ENCODE peak calls at places on chromosome 22, in five cellular contexts. H, Y, T, W and V are unnamed samples.
A peak's percentile ranks its signal among the peaks of the same experiment; 100 is the strongest.

GRCh38 chr22:45187891-45188290 is 24.2 kb downstream of the NUP50 start:
- DNase-seq in W (no peak), Y (no peak), H (no peak), T (no peak), V (no peak)

GRCh38 chr22:36009085-36009484 is 19.5 kb downstream of the RBFOX2 start:
- DNase-seq in W (no peak), T (no peak), H (peak; percentile 66), Y (no peak), V (no peak)

GRCh38 chr22:47355388-47355725 is 592.9 kb downstream of the TBC1D22A start:
- DNase-seq in H (no peak), W (no peak), Y (no peak), T (no peak), V (no peak)

GRCh38 chr22:46675479-46675878 is 55.3 kb downstream of the GRAMD4 start:
- DNase-seq in H (no peak), W (no peak), Y (no peak), T (no peak), V (no peak)

GRCh38 chr22:45376009-45376408 is 37.4 kb downstream of the SMC1B start:
- DNase-seq in T (no peak), H (no peak), W (no peak), Y (no peak), V (peak; percentile 8)

GRCh38 chr22:32850591-32851517 is 49.3 kb downstream of the TIMP3 start:
- DNase-seq in T (peak; percentile 67), H (no peak), Y (no peak), W (no peak), V (no peak)

GRCh38 chr22:26079009-26079408 is 90.3 kb upstream of the SEZ6L start:
- DNase-seq in T (no peak), Y (no peak), W (no peak), H (no peak), V (no peak)

GRCh38 chr22:41539146-41540005 is 4.9 kb downstream of the POLR3H start:
- DNase-seq in W (no peak), Y (no peak), H (no peak), T (no peak), V (no peak)

GRCh38 chr22:45572444-45572843 is 69.8 kb downstream of the FBLN1 start:
- DNase-seq in T (no peak), W (no peak), Y (no peak), H (no peak), V (no peak)

GRCh38 chr22:40791241-40791640 is 27.9 kb downstream of the SLC25A17 start:
- DNase-seq in Y (no peak), H (peak; percentile 41), T (no peak), W (no peak), V (no peak)

GRCh38 chr22:25896098-25896497 is 154.1 kb downstream of the MYO18B start:
- DNase-seq in W (no peak), H (no peak), Y (peak; percentile 18), T (no peak), V (peak; percentile 16)

GRCh38 chr22:44894321-44894720 is 115.5 kb downstream of the PHF21B start:
- DNase-seq in Y (no peak), T (no peak), W (no peak), H (no peak), V (no peak)

GRCh38 chr22:46734830-46735453 is 3.1 kb downstream of the CERK start:
- DNase-seq in W (no peak), Y (peak; percentile 72), T (no peak), H (no peak), V (peak; percentile 76)

GRCh38 chr22:25375683-25376082 is 156.2 kb downstream of the CRYBB2 start:
- DNase-seq in W (no peak), T (no peak), H (no peak), Y (no peak), V (no peak)

GRCh38 chr22:25853501-25853900 is 111.5 kb downstream of the MYO18B start:
- DNase-seq in Y (no peak), H (no peak), W (no peak), T (no peak), V (no peak)

GRCh38 chr22:45880091-45880651 is 96.8 kb downstream of the WNT7B start:
- DNase-seq in W (peak; percentile 51), Y (no peak), T (peak; percentile 25), H (no peak), V (no peak)

GRCh38 chr22:49412236-49412635 is 415.4 kb downstream of the BRD1 start:
- DNase-seq in T (no peak), H (no peak), Y (no peak), W (no peak), V (no peak)

GRCh38 chr22:50523806-50524663 is 1.4 kb downstream of the SCO2 start:
- DNase-seq in T (no peak), H (no peak), Y (no peak), W (no peak), V (no peak)

GRCh38 chr22:35197071-35197470 is 60.2 kb upstream of the HMGXB4 start:
- DNase-seq in Y (no peak), W (no peak), H (no peak), T (no peak), V (no peak)

GRCh38 chr22:44881624-44882023 is 128.2 kb downstream of the PHF21B start:
- DNase-seq in Y (no peak), T (peak; percentile 15), W (no peak), H (no peak), V (no peak)

GRCh38 chr22:29702025-29702930 is 17.5 kb upstream of the CABP7 start:
- DNase-seq in H (no peak), Y (no peak), T (no peak), W (no peak), V (no peak)

GRCh38 chr22:45142376-45142775 is 21.3 kb upstream of the NUP50 start:
- DNase-seq in Y (no peak), H (no peak), T (no peak), W (no peak), V (no peak)

GRCh38 chr22:44357962-44358553 is 45.3 kb upstream of the SHISAL1 start:
- DNase-seq in Y (no peak), T (peak; percentile 43), H (peak; percentile 35), W (no peak), V (no peak)

GRCh38 chr22:37258005-37258790 is 14.1 kb upstream of the RAC2 start:
- DNase-seq in Y (no peak), H (no peak), W (no peak), T (no peak), V (no peak)

GRCh38 chr22:37260939-37261338 is 16.9 kb upstream of the RAC2 start:
- DNase-seq in T (no peak), Y (peak; percentile 77), W (peak; percentile 78), H (peak; percentile 38), V (peak; percentile 73)

GRCh38 chr22:37258810-37259472 is 14.9 kb upstream of the RAC2 start:
- DNase-seq in Y (no peak), H (no peak), T (no peak), W (no peak), V (no peak)

GRCh38 chr22:37260396-37260795 is 16.3 kb upstream of the RAC2 start:
- DNase-seq in T (no peak), Y (no peak), H (no peak), W (no peak), V (no peak)

GRCh38 chr22:37259540-37260029 is 15.5 kb upstream of the RAC2 start:
- DNase-seq in W (peak; percentile 67), H (peak; percentile 52), T (peak; percentile 35), Y (no peak), V (no peak)
- TF ChIP-seq CTCF in W (peak; percentile 70), H (peak; percentile 80), T (peak; percentile 47), Y (peak; percentile 54), V (peak; percentile 31)

GRCh38 chr22:20147286-20147988 is 3.4 kb downstream of the CCDC188 start:
- DNase-seq in W (no peak), T (no peak), Y (no peak), H (no peak), V (no peak)

GRCh38 chr22:20148414-20148813 is 2.4 kb downstream of the CCDC188 start:
- DNase-seq in H (no peak), Y (no peak), W (no peak), T (no peak), V (no peak)

GRCh38 chr22:20145206-20145831 is 5.5 kb downstream of the CCDC188 start:
- DNase-seq in T (no peak), Y (no peak), W (no peak), H (no peak), V (no peak)

GRCh38 chr22:20145832-20146223 is 5.0 kb downstream of the CCDC188 start:
- DNase-seq in W (no peak), Y (no peak), H (no peak), T (no peak), V (no peak)

GRCh38 chr22:20146777-20147176 is 4.1 kb downstream of the CCDC188 start:
- DNase-seq in Y (peak; percentile 83), W (no peak), H (no peak), T (no peak), V (peak; percentile 80)
- TF ChIP-seq CTCF in Y (no peak), W (no peak), H (no peak), T (no peak), V (no peak)

DNA sequence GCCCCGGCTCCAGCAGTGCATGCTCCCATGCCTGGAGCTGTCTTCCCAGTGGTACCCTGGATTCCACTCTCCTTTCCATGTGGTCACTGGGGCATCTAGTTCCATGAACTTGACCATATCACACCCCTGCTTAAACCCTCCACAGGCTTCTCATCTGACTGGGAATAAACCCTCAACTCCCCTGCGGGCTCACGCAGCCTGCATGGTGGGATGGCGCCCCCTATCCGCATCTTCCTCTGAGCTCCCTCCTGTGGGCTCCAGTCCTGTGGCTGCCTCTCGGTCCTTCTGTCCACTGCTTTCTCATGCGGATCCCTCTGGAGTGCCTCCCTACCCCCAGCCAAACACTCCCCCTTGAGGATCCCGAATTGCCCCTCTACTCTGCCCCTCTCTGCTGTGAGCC is 41.4 kb upstream of the TTLL12 start:
- DNase-seq in Y (peak; percentile 45), H (peak; percentile 5), W (peak; percentile 91), T (no peak), V (peak; percentile 44)
- TF ChIP-seq CTCF in Y (no peak), H (peak; percentile 57), W (peak; percentile 88), T (no peak), V (no peak)

DNA sequence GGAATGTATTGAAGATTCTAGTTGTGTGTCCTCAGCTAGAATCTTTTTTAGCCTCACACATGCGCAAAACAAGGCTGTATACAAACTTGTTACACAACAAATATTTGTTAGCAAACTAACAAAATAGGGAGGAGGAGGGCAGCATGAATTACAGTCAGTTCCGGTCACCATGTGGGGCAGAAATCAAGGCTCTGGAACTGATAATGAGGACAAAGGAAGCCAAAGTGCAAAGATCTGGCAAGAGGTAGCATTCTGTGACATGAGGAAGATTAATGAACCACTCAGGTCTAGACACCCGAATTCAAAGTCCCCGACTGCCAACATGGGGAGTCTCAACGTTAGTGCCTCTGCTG is 1.9 kb downstream of the SUN2 start:
- DNase-seq in T (no peak), Y (no peak), H (no peak), W (no peak), V (no peak)
- TF ChIP-seq CTCF in T (no peak), Y (no peak), H (no peak), W (no peak), V (no peak)